ENCODE peak calls at places on chromosome 6, in six cellular contexts. Z is activated CD4-positive, alpha-beta T cell treated with anti-CD3 and anti-CD28 coated beads for 36 hours; N is OCI-LY7; K is Kasumi-1; C is NB4; I is amygdala. J is an unnamed sample.

GRCh38 chr6:551405-551804 is 105.5 kb downstream of the HUS1B start:
- DNase-seq in Z (peak; percentile 67), N (peak; percentile 46), K (peak; percentile 58), C (peak; percentile 50), I (no peak), J (no peak)

GRCh38 chr6:139903411-139904157 is 529.1 kb upstream of the CITED2 start:
- DNase-seq in Z (no peak), N (no peak), K (no peak), C (peak; percentile 90), I (no peak), J (no peak)

GRCh38 chr6:18289283-18289682 is 25.0 kb upstream of the DEK start:
- DNase-seq in Z (no peak), N (no peak), K (no peak), C (no peak), I (no peak), J (no peak)

GRCh38 chr6:85756982-85757381 is 114.3 kb upstream of the SYNCRIP start:
- DNase-seq in Z (no peak), N (peak; percentile 21), K (peak; percentile 47), C (peak; percentile 42), I (no peak), J (no peak)

GRCh38 chr6:88008411-88008810 is 39.2 kb upstream of the SPACA1 start:
- DNase-seq in Z (no peak), N (no peak), K (no peak), C (no peak), I (no peak), J (no peak)

GRCh38 chr6:20877008-20877937 is 343.0 kb downstream of the CDKAL1 start:
- DNase-seq in Z (peak; percentile 62), N (no peak), K (peak; percentile 21), C (peak; percentile 22), I (no peak), J (no peak)

GRCh38 chr6:32108727-32109113 is 418 bp downstream of the TNXB start:
- DNase-seq in Z (no peak), N (no peak), K (no peak), C (no peak), I (no peak), J (no peak)

GRCh38 chr6:139369068-139369467 is 5.4 kb downstream of the CITED2 start:
- DNase-seq in Z (no peak), N (no peak), K (no peak), C (no peak), I (no peak), J (no peak)

GRCh38 chr6:17600527-17601388 is 656 bp downstream of the FAM8A1 start:
- DNase-seq in Z (peak; percentile 62), N (peak; percentile 72), K (no peak), C (peak; percentile 75), I (no peak), J (peak; percentile 47)

GRCh38 chr6:106094261-106094963 is 8.3 kb downstream of the PRDM1 start:
- DNase-seq in Z (no peak), N (no peak), K (no peak), C (no peak), I (no peak), J (no peak)

GRCh38 chr6:29653452-29654038 is 3.3 kb upstream of the MOG start:
- DNase-seq in Z (peak; percentile 64), N (peak; percentile 82), K (peak; percentile 93), C (peak; percentile 76), I (no peak), J (no peak)

GRCh38 chr6:34234667-34235604 is 1.7 kb upstream of the HMGA1 start:
- DNase-seq in Z (peak; percentile 70), N (peak; percentile 27), K (no peak), C (peak; percentile 7), I (no peak), J (no peak)

GRCh38 chr6:127519469-127519785 is 292 bp upstream of the MTCL3 start:
- DNase-seq in Z (no peak), N (no peak), K (no peak), C (no peak), I (no peak), J (no peak)

GRCh38 chr6:159461998-159462397 is 231.0 kb downstream of the SOD2 start:
- DNase-seq in Z (no peak), N (peak; percentile 86), K (no peak), C (no peak), I (no peak), J (no peak)

GRCh38 chr6:10099086-10099499 is 315.8 kb downstream of the TFAP2A start:
- DNase-seq in Z (no peak), N (no peak), K (no peak), C (peak; percentile 73), I (no peak), J (no peak)

GRCh38 chr6:72464791-72465691 is 156.8 kb upstream of the KCNQ5 start:
- DNase-seq in Z (no peak), N (no peak), K (no peak), C (peak; percentile 3), I (no peak), J (no peak)

GRCh38 chr6:37103169-37104039 is 66.5 kb upstream of the PIM1 start:
- DNase-seq in Z (peak; percentile 52), N (peak; percentile 73), K (no peak), C (peak; percentile 14), I (no peak), J (peak; percentile 19)

GRCh38 chr6:6723792-6724318 is 135.3 kb downstream of the LY86 start:
- DNase-seq in Z (no peak), N (no peak), K (peak; percentile 85), C (peak; percentile 76), I (no peak), J (no peak)

GRCh38 chr6:45003400-45003799 is 324.7 kb upstream of the RUNX2 start:
- DNase-seq in Z (no peak), N (no peak), K (no peak), C (peak; percentile 6), I (no peak), J (no peak)

GRCh38 chr6:89799756-89800155 is 19.8 kb downstream of the MDN1 start:
- DNase-seq in Z (no peak), N (no peak), K (no peak), C (no peak), I (no peak), J (no peak)

GRCh38 chr6:134534708-134535149 is 216.8 kb upstream of the SGK1 start:
- DNase-seq in Z (peak; percentile 38), N (no peak), K (no peak), C (no peak), I (no peak), J (no peak)

GRCh38 chr6:72286911-72287311 is 335.0 kb upstream of the KCNQ5 start:
- DNase-seq in Z (no peak), N (no peak), K (no peak), C (no peak), I (no peak), J (no peak)

GRCh38 chr6:90397929-90398674 is 101.5 kb upstream of the BACH2 start:
- DNase-seq in Z (peak; percentile 93), N (no peak), K (no peak), C (peak; percentile 34), I (no peak), J (no peak)

GRCh38 chr6:13101409-13101808 is 226.9 kb downstream of the TBC1D7 start:
- DNase-seq in Z (no peak), N (no peak), K (no peak), C (peak; percentile 16), I (no peak), J (no peak)

GRCh38 chr6:66103954-66104353 is 396.9 kb upstream of the EYS start:
- DNase-seq in Z (no peak), N (no peak), K (no peak), C (no peak), I (no peak), J (no peak)

GRCh38 chr6:121356575-121356974 is 22.3 kb upstream of the TBC1D32 start:
- DNase-seq in Z (no peak), N (no peak), K (no peak), C (no peak), I (no peak), J (no peak)

GRCh38 chr6:16403831-16404230 is 165.4 kb downstream of the GMPR start:
- DNase-seq in Z (no peak), N (no peak), K (peak; percentile 3), C (no peak), I (no peak), J (no peak)

GRCh38 chr6:71347119-71347518 is 58.5 kb downstream of the OGFRL1 start:
- DNase-seq in Z (no peak), N (no peak), K (no peak), C (no peak), I (no peak), J (no peak)

GRCh38 chr6:41939848-41940758 is 1.5 kb downstream of the CCND3 start:
- DNase-seq in Z (peak; percentile 76), N (peak; percentile 45), K (no peak), C (peak; percentile 84), I (no peak), J (no peak)

GRCh38 chr6:167141667-167142432 is 15.9 kb downstream of the GPR31 start:
- DNase-seq in Z (peak; percentile 75), N (peak; percentile 75), K (no peak), C (peak; percentile 52), I (no peak), J (no peak)

GRCh38 chr6:121506761-121507754 is 71.6 kb downstream of the GJA1 start:
- DNase-seq in Z (no peak), N (no peak), K (no peak), C (peak; percentile 54), I (no peak), J (no peak)

GRCh38 chr6:107444277-107444676 is 15.1 kb downstream of the PDSS2 start:
- DNase-seq in Z (no peak), N (no peak), K (no peak), C (no peak), I (no peak), J (no peak)

GRCh38 chr6:168127384-168127868 is 48.4 kb upstream of the FRMD1 start:
- DNase-seq in Z (no peak), N (no peak), K (no peak), C (no peak), I (no peak), J (no peak)

GRCh38 chr6:14664112-14664592 is 546.6 kb downstream of the CD83 start:
- DNase-seq in Z (peak; percentile 31), N (peak; percentile 98), K (no peak), C (peak; percentile 58), I (no peak), J (no peak)

GRCh38 chr6:40394381-40394780 is 192.8 kb downstream of the LRFN2 start:
- DNase-seq in Z (no peak), N (no peak), K (no peak), C (no peak), I (no peak), J (no peak)

GRCh38 chr6:3119040-3119723 is 671 bp downstream of the BPHL start:
- DNase-seq in Z (no peak), N (no peak), K (peak; percentile 58), C (no peak), I (no peak), J (peak; percentile 58)

GRCh38 chr6:39055661-39056060 is 7.1 kb downstream of the GLP1R start:
- DNase-seq in Z (no peak), N (no peak), K (no peak), C (no peak), I (no peak), J (no peak)

GRCh38 chr6:31958412-31958740 is 395 bp downstream of the NELFE start:
- DNase-seq in Z (no peak), N (no peak), K (no peak), C (no peak), I (no peak), J (no peak)

GRCh38 chr6:24930386-24930785 is 5.4 kb downstream of the RIPOR2 start:
- DNase-seq in Z (no peak), N (no peak), K (no peak), C (no peak), I (no peak), J (no peak)

J was measured in anterior cingulate cortex.